ENCODE peak calls at places on chromosomes 16 and 17, in five cellular contexts. Z is trophoblast cell, V is H9, S is mesenchymal stem cell, E is H1. B is an unnamed sample.
A peak's percentile ranks its signal among the peaks of the same experiment; 100 is the strongest.

GRCh38 chr17:43723697-43724359 is 34.8 kb downstream of the SOST start:
- DNase-seq in V (no peak), Z (no peak), S (peak; percentile 80), E (no peak), B (no peak)

GRCh38 chr16:67393111-67393789 is at the start of gene TPPP3:
- DNase-seq in V (peak; percentile 86), S (peak; percentile 92), E (peak; percentile 87), Z (peak; percentile 64), B (peak; percentile 85)

GRCh38 chr17:46192484-46193245 is 564 bp downstream of the KANSL1 start:
- DNase-seq in Z (peak; percentile 57), E (peak; percentile 85), S (peak; percentile 86), V (peak; percentile 85), B (peak; percentile 75)

GRCh38 chr16:64365448-64365858 is 756.4 kb downstream of the CDH11 start:
- DNase-seq in E (no peak), Z (no peak), S (no peak), V (no peak), B (no peak)

GRCh38 chr17:44758414-44759095 is at the start of gene ADAM11:
- DNase-seq in S (no peak), V (peak; percentile 66), E (peak; percentile 80), Z (no peak), B (no peak)

GRCh38 chr17:76446449-76447231 is 6.3 kb downstream of the UBE2O start:
- DNase-seq in Z (peak; percentile 82), V (peak; percentile 56), E (no peak), S (peak; percentile 97), B (no peak)

GRCh38 chr16:81748476-81749198 is 30.5 kb upstream of the PLCG2 start:
- DNase-seq in Z (no peak), E (no peak), S (no peak), V (no peak), B (no peak)

GRCh38 chr16:52603015-52603414 is 56.1 kb upstream of the TOX3 start:
- DNase-seq in Z (no peak), S (no peak), E (no peak), V (no peak), B (no peak)

GRCh38 chr16:58488531-58488930 is 11.4 kb upstream of the NDRG4 start:
- DNase-seq in S (no peak), E (no peak), V (peak; percentile 25), Z (no peak), B (no peak)

GRCh38 chr17:18377437-18378204 is at the start of gene EVPLL:
- DNase-seq in Z (no peak), E (no peak), V (peak; percentile 36), S (no peak), B (no peak)

GRCh38 chr17:62671553-62671952 is 44.1 kb downstream of the MRC2 start:
- DNase-seq in E (no peak), Z (no peak), S (no peak), V (peak; percentile 37), B (no peak)

DNA sequence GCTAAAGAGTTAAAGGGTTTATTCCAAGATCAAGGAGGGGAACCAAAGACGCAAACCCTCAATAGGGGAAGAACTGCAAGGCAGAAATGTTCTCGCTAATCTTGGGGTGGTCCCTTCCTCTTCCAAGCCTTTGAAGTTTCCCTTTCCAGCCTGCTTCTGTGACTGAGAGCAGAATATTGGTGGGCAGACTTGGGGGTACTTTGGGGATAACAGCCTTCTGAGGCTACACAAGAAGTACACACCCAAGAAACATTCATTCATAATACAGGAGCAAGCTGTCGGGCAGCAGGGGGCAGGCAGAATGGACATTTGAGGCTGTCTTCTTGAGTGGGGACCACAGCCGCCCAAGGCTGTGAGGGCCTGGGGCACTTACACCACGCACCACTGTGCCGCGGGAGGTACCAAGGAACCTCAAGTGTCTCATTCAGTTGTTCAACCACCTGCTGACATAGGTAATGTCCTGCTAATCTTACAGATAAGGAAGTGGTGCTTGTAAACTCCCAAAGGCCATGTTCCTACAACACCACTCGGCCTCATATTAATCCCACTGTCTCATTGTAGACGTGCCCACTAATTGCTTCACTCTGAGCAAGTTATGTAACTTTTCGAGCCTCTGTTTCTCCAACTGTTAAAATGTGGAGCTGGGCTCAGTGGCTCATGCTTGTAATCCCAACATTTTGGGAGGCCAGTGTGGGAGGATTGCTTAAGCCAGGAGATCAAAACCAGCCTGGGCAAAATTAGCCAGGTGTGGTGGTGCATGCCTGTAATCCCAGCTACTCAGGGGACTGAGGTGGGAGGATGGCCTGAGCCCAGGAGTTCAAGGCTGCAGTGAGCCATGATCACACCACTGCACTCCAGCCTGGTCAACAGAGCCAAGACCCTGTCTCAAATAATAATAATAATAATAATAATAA is 2.5 kb upstream of the MRPS23 start:
- DNase-seq in S (no peak), E (peak; percentile 41), V (no peak), Z (no peak), B (no peak)
- H2BK12ac ChIP-seq in S (no peak overlapping the region), E (no peak overlapping the region), V (no peak overlapping the region), Z (no peak overlapping the region), B (no peak overlapping the region)

GRCh38 chr16:27334874-27335273 is 21.1 kb downstream of the IL4R start:
- DNase-seq in S (peak; percentile 87), V (no peak), E (no peak), Z (no peak), B (no peak)
- H3K18ac ChIP-seq in S (no peak overlapping the region), V (no peak overlapping the region), E (no peak overlapping the region), Z (no peak overlapping the region), B (no peak overlapping the region)

DNA sequence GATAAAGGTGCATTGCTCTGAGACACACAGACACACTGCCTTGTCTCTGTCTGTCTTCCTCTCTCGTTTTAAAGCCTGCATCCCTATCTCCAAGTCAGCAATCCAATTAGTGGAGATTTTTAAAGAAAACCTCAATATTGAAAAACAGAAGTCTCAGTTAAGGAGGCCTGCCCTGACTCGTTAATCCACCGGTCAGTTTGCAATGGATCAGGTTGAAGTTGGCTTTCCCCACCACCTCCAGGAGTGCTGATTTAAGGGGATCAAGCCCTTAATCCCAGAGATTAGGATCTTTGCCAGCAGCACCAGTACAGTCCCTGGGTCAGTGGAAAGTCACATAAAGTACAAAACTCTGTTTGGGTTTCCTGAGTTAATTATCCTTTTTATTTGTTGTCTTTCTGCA is 271.1 kb upstream of the ASIC2 start:
- DNase-seq in Z (no peak), S (no peak), V (no peak), E (no peak), B (no peak)
- H2BK12ac ChIP-seq in Z (no peak overlapping the region), S (no peak overlapping the region), V (no peak overlapping the region), E (no peak overlapping the region), B (no peak overlapping the region)

GRCh38 chr17:2399572-2400473 is 1.0 kb downstream of the MNT start:
- DNase-seq in E (peak; percentile 95), S (peak; percentile 98), V (peak; percentile 99), Z (peak; percentile 98), B (peak; percentile 96)
- H3K18ac ChIP-seq in E (peak overlapping the region; percentile 32), S (peak overlapping the region; percentile 99), V (peak overlapping the region; percentile 5), Z (peak overlapping the region; percentile 40), B (peak overlapping the region; percentile 94)

DNA sequence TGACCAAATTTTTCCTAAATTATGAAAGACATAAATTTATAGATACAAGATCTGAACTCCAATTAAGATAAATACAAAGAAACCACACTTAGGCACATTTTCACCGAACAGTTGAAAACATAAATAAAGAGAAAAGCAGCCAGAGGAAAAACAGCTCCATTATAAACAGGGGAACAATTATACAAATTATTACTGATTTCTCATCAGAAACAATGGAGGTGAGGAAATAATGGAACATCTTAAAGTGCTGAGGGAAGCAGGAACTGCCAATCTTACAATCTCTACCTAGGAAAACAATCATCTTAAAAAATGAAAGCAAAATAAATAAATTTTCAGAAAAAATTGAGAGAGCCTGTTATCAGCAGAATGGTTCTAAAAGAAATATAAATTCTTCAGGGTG is 234.4 kb upstream of the PMFBP1 start:
- DNase-seq in E (no peak), V (no peak), Z (no peak), S (no peak), B (no peak)
- H2BK12ac ChIP-seq in E (no peak overlapping the region), V (no peak overlapping the region), Z (no peak overlapping the region), S (no peak overlapping the region), B (no peak overlapping the region)

GRCh38 chr17:27439342-27439741 is 16.9 kb upstream of the KSR1 start:
- DNase-seq in S (no peak), Z (no peak), E (no peak), V (no peak), B (no peak)
- H3K18ac ChIP-seq in S (no peak overlapping the region), Z (no peak overlapping the region), E (no peak overlapping the region), V (no peak overlapping the region), B (no peak overlapping the region)

GRCh38 chr17:7441202-7441705 is 1.9 kb downstream of the FGF11 start:
- DNase-seq in V (no peak), Z (no peak), E (no peak), S (no peak), B (no peak)

GRCh38 chr17:7438656-7439460 is 454 bp upstream of the FGF11 start:
- DNase-seq in S (no peak), Z (no peak), V (no peak), E (no peak), B (no peak)

GRCh38 chr17:7440823-7441174 is 1.5 kb downstream of the FGF11 start:
- DNase-seq in Z (no peak), E (no peak), S (peak; percentile 41), V (peak; percentile 79), B (no peak)

GRCh38 chr17:7439462-7440112 is at the start of gene FGF11:
- DNase-seq in S (no peak), Z (no peak), E (no peak), V (no peak), B (no peak)

GRCh38 chr17:7440113-7440822 is 956 bp downstream of the FGF11 start:
- DNase-seq in S (peak; percentile 32), V (peak; percentile 85), E (peak; percentile 90), Z (no peak), B (peak; percentile 58)
- H2BK12ac ChIP-seq in S (peak overlapping the region; percentile 45), V (no peak overlapping the region), E (peak overlapping the region; percentile 80), Z (no peak overlapping the region), B (peak overlapping the region; percentile 69)